ENCODE peak calls at places on chromosomes 12 and 14, in six cellular contexts. B is left lung, U is psoas muscle, J is AG04450, A is H9, Q is ovary. S is an unnamed sample.
A peak's percentile ranks its signal among the peaks of the same experiment; 100 is the strongest.

GRCh38 chr12:46221255-46222128 is 47.4 kb downstream of the SLC38A1 start:
- DNase-seq in U (no peak), A (no peak), B (no peak), J (no peak), Q (no peak), S (no peak)

GRCh38 chr12:109696485-109697269 is 16.9 kb upstream of the FAM222A start:
- DNase-seq in U (no peak), A (no peak), B (no peak), Q (no peak), J (no peak), S (no peak)

GRCh38 chr12:49985981-49986380 is 13.2 kb downstream of the AQP6 start:
- DNase-seq in A (no peak), B (no peak), Q (no peak), J (no peak), U (no peak), S (no peak)

GRCh38 chr12:69070319-69071090 is 137.5 kb upstream of the CPM start:
- DNase-seq in B (peak; percentile 62), J (peak; percentile 32), A (peak; percentile 78), U (no peak), Q (peak; percentile 52), S (no peak)

GRCh38 chr12:77352941-77353340 is 287.6 kb upstream of the E2F7 start:
- DNase-seq in B (no peak), A (no peak), J (no peak), U (no peak), Q (no peak), S (no peak)

GRCh38 chr14:59101441-59101840 is 87.0 kb upstream of the DAAM1 start:
- DNase-seq in A (no peak), U (no peak), Q (no peak), J (no peak), B (no peak), S (no peak)

GRCh38 chr12:5166976-5167375 is 123.3 kb downstream of the KCNA5 start:
- DNase-seq in J (peak; percentile 90), A (no peak), B (no peak), Q (no peak), U (no peak), S (no peak)

GRCh38 chr12:29578070-29578469 is 80.6 kb upstream of the OVCH1 start:
- DNase-seq in J (no peak), B (no peak), Q (no peak), A (no peak), U (no peak), S (no peak)

GRCh38 chr14:36555998-36556743 is 26.2 kb downstream of the NKX2-8 start:
- DNase-seq in B (no peak), A (no peak), Q (no peak), J (no peak), U (no peak), S (no peak)

GRCh38 chr12:112937741-112938719 is at the start of gene OAS3:
- DNase-seq in Q (peak; percentile 91), U (peak; percentile 92), A (peak; percentile 58), B (peak; percentile 91), J (peak; percentile 46), S (peak; percentile 69)

GRCh38 chr14:71720978-71721624 is 211.1 kb upstream of the RGS6 start:
- DNase-seq in Q (no peak), B (no peak), J (no peak), A (peak; percentile 73), U (no peak), S (no peak)
- TF ChIP-seq CTCF in Q (no peak), B (peak; percentile 44), J (peak; percentile 78), A (peak; percentile 81), U (peak; percentile 21), S (no peak)

DNA sequence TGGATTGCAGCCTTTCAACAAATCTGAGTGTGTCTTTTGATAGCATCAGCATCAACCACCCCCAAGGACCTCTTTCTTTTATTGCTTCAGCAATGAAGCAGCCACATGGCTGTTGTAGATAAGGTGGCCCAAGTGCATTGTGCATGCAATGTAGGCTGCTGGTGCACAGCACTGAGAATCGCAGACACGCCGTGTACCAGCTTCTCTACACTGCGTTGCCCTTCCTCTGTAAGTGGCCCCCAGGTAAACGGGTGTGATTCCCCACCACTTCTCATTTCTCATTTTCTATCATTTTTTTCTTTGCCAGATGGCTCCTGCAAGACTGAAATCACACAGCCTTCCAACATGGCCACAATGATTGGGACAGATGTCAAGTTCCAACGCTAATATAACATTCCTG is 191.7 kb downstream of the DAD1 start:
- DNase-seq in Q (no peak), B (no peak), U (no peak), A (no peak), J (no peak), S (no peak)
- H3K27me3 ChIP-seq in Q (no peaks in the 10 kb centered on the region), B (no peaks in the 10 kb centered on the region), U (no peaks in the 10 kb centered on the region), A (no peaks in the 10 kb centered on the region), J (peaks cover 21% of the 10 kb centered on the region), S (no peaks in the 10 kb centered on the region)

GRCh38 chr12:80313184-80313583 is 130.9 kb upstream of the PTPRQ start:
- DNase-seq in Q (no peak), B (no peak), U (no peak), A (no peak), J (no peak), S (no peak)
- TF ChIP-seq CTCF in Q (no peak), B (no peak), U (no peak), A (no peak), J (no peak), S (no peak)

DNA sequence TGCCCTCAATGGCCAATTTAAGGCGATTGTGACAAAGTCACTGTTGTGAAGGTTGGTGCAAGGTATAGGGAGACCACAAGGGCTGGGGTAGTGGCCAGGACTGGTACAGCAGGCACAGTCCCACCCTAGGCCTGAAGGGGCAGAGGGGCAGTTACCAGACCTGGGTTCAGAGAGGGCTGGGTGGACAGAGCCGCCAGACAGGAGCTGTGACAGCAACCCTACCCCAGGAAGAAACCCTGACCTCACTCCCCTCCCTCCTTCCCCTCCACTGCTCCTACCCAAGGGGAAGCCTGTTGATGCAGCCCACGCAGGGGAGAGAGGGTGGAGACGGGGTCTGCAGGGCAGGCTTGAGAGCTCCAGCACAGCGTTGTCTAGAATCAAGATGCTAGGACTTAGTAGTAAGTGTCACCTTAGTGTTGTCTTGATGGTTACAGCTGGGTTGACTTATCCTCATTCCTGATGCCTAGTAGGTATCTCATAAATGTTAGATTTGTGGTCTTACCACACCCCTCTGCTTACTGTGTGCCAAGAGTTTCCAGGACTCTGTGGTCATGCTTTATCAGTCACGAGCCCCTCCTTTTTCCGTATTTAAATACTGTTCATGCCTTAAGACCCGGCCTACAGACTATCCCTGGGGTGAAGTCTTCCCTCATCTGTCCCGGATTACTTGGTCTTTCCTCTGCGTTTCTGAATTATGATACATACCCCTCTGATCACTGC is 14.4 kb downstream of the EML1 start:
- DNase-seq in J (no peak), Q (no peak), U (no peak), B (no peak), A (peak; percentile 52), S (no peak)
- H3K27me3 ChIP-seq in J (no peaks in the 10 kb centered on the region), Q (no peaks in the 10 kb centered on the region), U (no peaks in the 10 kb centered on the region), B (no peaks in the 10 kb centered on the region), A (no peaks in the 10 kb centered on the region), S (no peaks in the 10 kb centered on the region)

GRCh38 chr12:70722584-70723343 is 85.5 kb upstream of the PTPRB start:
- DNase-seq in U (no peak), Q (no peak), J (no peak), B (no peak), A (no peak), S (no peak)

GRCh38 chr12:70721216-70721615 is 84.0 kb upstream of the PTPRB start:
- DNase-seq in B (no peak), J (no peak), U (no peak), A (no peak), Q (no peak), S (no peak)

GRCh38 chr12:70719672-70720420 is 82.6 kb upstream of the PTPRB start:
- DNase-seq in B (peak; percentile 34), J (no peak), U (peak; percentile 60), A (peak; percentile 79), Q (no peak), S (no peak)

GRCh38 chr12:70721958-70722357 is 84.7 kb upstream of the PTPRB start:
- DNase-seq in U (no peak), B (no peak), Q (no peak), J (no peak), A (peak; percentile 50), S (no peak)

GRCh38 chr12:70724444-70724843 is 87.2 kb upstream of the PTPRB start:
- DNase-seq in A (peak; percentile 35), Q (no peak), U (no peak), B (no peak), J (no peak), S (no peak)
- TF ChIP-seq CTCF in A (peak; percentile 72), Q (no peak), U (no peak), B (peak; percentile 8), J (no peak), S (no peak)

DNA sequence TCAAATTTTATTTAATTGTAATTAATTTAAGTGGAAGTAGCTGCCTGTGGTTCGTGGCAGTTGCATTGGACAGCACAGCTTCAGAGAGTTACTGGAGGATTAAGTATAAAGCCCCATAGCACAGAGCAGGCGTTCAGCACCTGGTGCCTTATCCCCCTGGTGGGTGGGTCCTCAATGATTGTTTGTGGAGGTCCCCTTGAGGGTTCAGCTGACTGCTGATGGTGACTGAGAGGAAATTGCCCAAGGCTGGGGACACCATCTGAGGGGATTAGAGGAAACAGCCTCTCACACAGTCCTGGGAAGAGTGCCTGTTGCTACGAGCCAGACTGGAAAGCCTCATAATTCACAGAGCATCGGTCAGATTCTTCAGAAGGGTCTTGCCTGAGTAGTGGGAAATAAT is 83.4 kb upstream of the NOS1 start:
- DNase-seq in A (no peak), B (no peak), J (no peak), U (no peak), Q (no peak), S (no peak)
- H3K27me3 ChIP-seq in A (no peaks in the 10 kb centered on the region), B (no peaks in the 10 kb centered on the region), J (no peaks in the 10 kb centered on the region), U (no peaks in the 10 kb centered on the region), Q (no peaks in the 10 kb centered on the region), S (no peaks in the 10 kb centered on the region)

GRCh38 chr14:94575730-94576585 is 5.3 kb upstream of the SERPINA5 start:
- DNase-seq in Q (no peak), U (no peak), A (no peak), B (peak; percentile 27), J (no peak), S (no peak)
- TF ChIP-seq CTCF in Q (no peak), U (no peak), A (no peak), B (no peak), J (no peak), S (no peak)

GRCh38 chr12:34295366-34296142 is 273.3 kb downstream of the ALG10 start:
- DNase-seq in Q (peak; percentile 10), A (no peak), J (no peak), B (peak; percentile 13), U (peak; percentile 11), S (no peak)
- H3K27me3 ChIP-seq in Q (no peaks in the 10 kb centered on the region), A (no peaks in the 10 kb centered on the region), J (no peaks in the 10 kb centered on the region), B (no peaks in the 10 kb centered on the region), U (no peaks in the 10 kb centered on the region), S (no peaks in the 10 kb centered on the region)

S was measured in gastrocnemius medialis.